ENCODE peak calls at places on chromosomes 12 and 14, in eight cellular contexts. N, U, A, P, M, Q, I and L are unnamed samples.

GRCh38 chr14:61178226-61179060 is 102.7 kb downstream of the TMEM30B start:
- DNase-seq in M (no peak), A (no peak), P (no peak), Q (peak), N (no peak), U (no peak), I (no peak), L (no peak)

GRCh38 chr14:55071870-55072640 is 20.6 kb downstream of the MAPK1IP1L start:
- DNase-seq in M (no peak), A (no peak), P (no peak), I (no peak), Q (no peak), U (no peak), N (peak), L (no peak)

GRCh38 chr12:89782807-89783206 is 74.2 kb upstream of the ATP2B1 start:
- DNase-seq in N (no peak), M (no peak), P (no peak), U (no peak), Q (no peak), I (no peak), A (no peak), L (no peak)

GRCh38 chr12:34606749-34607519 is 584.6 kb downstream of the ALG10 start:
- DNase-seq in M (no peak), A (no peak), N (no peak), Q (no peak), I (peak), U (no peak), P (no peak), L (no peak)

GRCh38 chr12:30963709-30964564 is 37.4 kb downstream of the TSPAN11 start:
- DNase-seq in U (no peak), M (no peak), I (no peak), Q (no peak), P (no peak), A (no peak), N (no peak), L (no peak)

GRCh38 chr12:116492703-116493324 is 66.4 kb upstream of the MAP1LC3B2 start:
- DNase-seq in N (no peak), A (no peak), I (no peak), U (no peak), M (no peak), Q (peak), P (no peak), L (no peak)

GRCh38 chr12:25236190-25236589 is 14.5 kb downstream of the KRAS start:
- DNase-seq in Q (no peak), U (no peak), P (no peak), I (no peak), M (no peak), A (no peak), N (no peak), L (no peak)

GRCh38 chr12:75850751-75851462 is 180.7 kb downstream of the PHLDA1 start:
- DNase-seq in A (no peak), M (no peak), Q (peak), I (no peak), N (no peak), P (no peak), U (no peak), L (no peak)

GRCh38 chr12:75633789-75634188 is 122.4 kb upstream of the KRR1 start:
- DNase-seq in A (no peak), U (no peak), I (no peak), Q (no peak), M (no peak), P (no peak), N (no peak), L (no peak)

GRCh38 chr12:54357802-54358619 is 6.3 kb downstream of the GPR84 start:
- DNase-seq in P (no peak), A (no peak), M (no peak), Q (no peak), U (no peak), N (peak), I (no peak), L (no peak)

GRCh38 chr14:36510078-36510799 is 9.8 kb downstream of the NKX2-1 start:
- DNase-seq in U (peak), P (no peak), A (no peak), Q (no peak), N (no peak), M (no peak), I (no peak), L (no peak)

GRCh38 chr14:78982551-78982950 is 812.4 kb downstream of the NRXN3 start:
- DNase-seq in M (no peak), P (no peak), Q (no peak), N (no peak), A (no peak), I (no peak), U (no peak), L (no peak)

GRCh38 chr12:39764944-39765560 is 145.4 kb upstream of the ABCD2 start:
- DNase-seq in M (no peak), I (no peak), A (no peak), Q (peak), P (no peak), U (no peak), N (no peak), L (no peak)

GRCh38 chr12:105330938-105331804 is 680 bp downstream of the C12orf75 start:
- DNase-seq in U (no peak), M (no peak), N (no peak), I (no peak), Q (no peak), P (peak), A (no peak), L (peak)

GRCh38 chr12:68040450-68041075 is 51.3 kb downstream of the IFNG-AS1 start:
- DNase-seq in A (peak), P (no peak), M (no peak), N (peak), Q (peak), I (no peak), U (peak), L (peak)

GRCh38 chr14:95686935-95687334 is 709 bp downstream of the TCL1B start:
- DNase-seq in I (no peak), N (no peak), A (no peak), M (no peak), P (no peak), Q (no peak), U (no peak), L (no peak)

GRCh38 chr12:62817556-62818271 is 117.2 kb downstream of the PPM1H start:
- DNase-seq in P (peak), I (no peak), Q (no peak), N (no peak), A (no peak), U (no peak), M (no peak), L (no peak)

GRCh38 chr14:48937796-48938195 is 648.4 kb downstream of the RPS29 start:
- DNase-seq in Q (no peak), N (no peak), M (no peak), U (no peak), P (no peak), A (peak), I (no peak), L (no peak)

GRCh38 chr12:16949351-16949750 is 343.4 kb upstream of the LMO3 start:
- DNase-seq in U (no peak), P (no peak), N (no peak), I (no peak), M (no peak), A (no peak), Q (no peak), L (no peak)
- TF ChIP-seq EP300 in U (no peak), P (no peak), N (no peak), I (no peak), M (no peak), A (no peak), Q (no peak), L (no peak)

GRCh38 chr14:106562451-106562850 is 1036.1 kb downstream of the TMEM121 start:
- DNase-seq in M (no peak), Q (no peak), P (no peak), U (no peak), N (no peak), I (no peak), A (no peak), L (no peak)

GRCh38 chr14:106564058-106564643 is 1037.8 kb downstream of the TMEM121 start:
- DNase-seq in N (no peak), A (no peak), P (no peak), Q (peak), M (no peak), I (no peak), U (no peak), L (no peak)
- TF ChIP-seq EP300 in N (no peak), A (no peak), P (no peak), Q (no peak), M (no peak), I (no peak), U (no peak), L (no peak)

GRCh38 chr12:93852067-93852466 is 174.9 kb downstream of the CRADD start:
- DNase-seq in U (no peak), N (no peak), I (no peak), P (no peak), M (no peak), A (no peak), Q (no peak), L (no peak)

GRCh38 chr12:93855265-93855664 is 178.1 kb downstream of the CRADD start:
- DNase-seq in A (no peak), M (no peak), N (no peak), P (no peak), I (no peak), Q (no peak), U (no peak), L (no peak)

GRCh38 chr12:93850476-93850875 is 173.3 kb downstream of the CRADD start:
- DNase-seq in U (no peak), N (no peak), I (no peak), P (no peak), A (no peak), M (no peak), Q (no peak), L (no peak)

GRCh38 chr12:93851245-93851665 is 174.1 kb downstream of the CRADD start:
- DNase-seq in M (no peak), P (no peak), I (no peak), U (no peak), Q (no peak), N (no peak), A (no peak), L (no peak)

GRCh38 chr12:93853698-93854478 is 176.7 kb downstream of the CRADD start:
- DNase-seq in I (no peak), A (no peak), M (no peak), Q (no peak), P (no peak), U (no peak), N (no peak), L (no peak)
- TF ChIP-seq EP300 in I (no peak), A (no peak), M (no peak), Q (no peak), P (no peak), U (no peak), N (no peak), L (no peak)

DNA sequence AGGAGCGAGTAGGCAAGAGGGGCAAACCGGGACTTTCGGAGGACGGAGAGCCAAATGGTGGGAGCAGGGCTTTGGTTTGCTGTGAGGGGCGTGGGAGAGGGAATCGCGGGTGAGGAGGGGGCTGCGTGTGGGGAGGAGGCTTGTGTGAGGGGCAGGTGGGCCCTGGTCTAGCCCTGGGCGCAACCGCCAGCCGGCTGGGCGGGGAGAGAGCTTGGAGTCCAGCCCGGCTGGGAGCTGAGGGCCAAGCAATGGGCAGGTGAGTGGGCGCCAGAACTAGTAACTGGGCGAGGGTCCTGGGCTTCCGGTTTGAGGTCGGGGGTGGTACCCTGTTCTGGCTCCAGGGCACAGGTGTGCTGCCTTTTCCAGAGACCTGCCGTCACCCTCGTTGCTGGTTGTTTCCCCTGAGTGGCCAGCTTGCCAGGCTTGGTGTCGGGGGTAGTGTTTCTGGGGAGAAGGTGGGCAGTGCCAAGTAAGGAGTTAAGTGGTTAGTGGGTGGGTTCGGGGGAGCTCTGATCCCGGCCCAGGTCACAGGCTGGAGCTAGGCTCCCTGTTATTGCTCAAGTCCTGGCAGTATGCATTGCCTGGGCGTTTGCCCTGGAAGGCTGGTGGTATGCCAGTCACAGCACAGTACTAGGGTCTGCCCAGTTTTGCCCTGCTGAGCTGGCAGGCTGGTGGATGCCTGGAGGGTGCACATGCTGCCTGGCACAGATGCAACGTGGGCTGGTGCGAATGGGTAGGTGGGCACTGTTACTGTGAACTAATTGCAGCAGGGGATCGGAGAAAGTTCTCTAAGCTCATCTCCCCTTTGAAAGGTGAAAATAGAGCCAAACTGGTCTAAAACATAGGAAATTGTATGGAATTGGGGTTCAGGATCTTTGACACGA is 654 bp downstream of the CIPC start:
- DNase-seq in U (peak), Q (peak), P (peak), N (no peak), M (no peak), A (peak), I (peak), L (peak)
- TF ChIP-seq EP300 in U (no peak), Q (no peak), P (no peak), N (no peak), M (no peak), A (no peak), I (no peak), L (no peak)

GRCh38 chr12:118357327-118358007 is 15.2 kb downstream of the TAOK3 start:
- DNase-seq in M (no peak), P (no peak), I (no peak), N (peak), A (no peak), Q (peak), U (peak), L (no peak)
- TF ChIP-seq EP300 in M (no peak), P (no peak), I (no peak), N (no peak), A (no peak), Q (no peak), U (no peak), L (no peak)

GRCh38 chr14:23160924-23161522 is 22.4 kb downstream of the SLC7A8 start:
- DNase-seq in A (no peak), P (peak), U (peak), I (no peak), M (no peak), N (no peak), Q (no peak), L (peak)
- TF ChIP-seq EP300 in A (no peak), P (no peak), U (no peak), I (no peak), M (no peak), N (no peak), Q (no peak), L (no peak)